ENCODE peak calls at places on chromosomes 6 and 20, in five cellular contexts. I is A549, O is GM12878, N is K562, U is HepG2. M is an unnamed sample.

GRCh38 chr6:36599791-36600209 is 5.6 kb downstream of the SRSF3 start:
- DNase-seq in O (no peak), N (peak), I (peak), U (no peak), M (peak)

GRCh38 chr6:33838979-33839378 is 35.2 kb upstream of the MLN start:
- DNase-seq in U (no peak), N (no peak), O (no peak), I (no peak), M (peak)

GRCh38 chr6:43016935-43017334 is 2.9 kb downstream of the KLHDC3 start:
- DNase-seq in O (no peak), I (no peak), N (no peak), U (no peak), M (no peak)

GRCh38 chr20:58661298-58662141 is 10.4 kb downstream of the STX16 start:
- DNase-seq in N (no peak), I (no peak), O (no peak), U (no peak), M (no peak)

GRCh38 chr6:46376562-46376969 is 114.7 kb downstream of the RCAN2 start:
- DNase-seq in O (peak), I (no peak), U (no peak), N (no peak), M (peak)

GRCh38 chr20:64069614-64070243 is 6.7 kb downstream of the TCEA2 start:
- DNase-seq in N (peak), O (no peak), I (no peak), U (peak), M (peak)

GRCh38 chr6:138622967-138623366 is 123.7 kb upstream of the NHSL1 start:
- DNase-seq in U (no peak), N (no peak), I (peak), O (no peak), M (no peak)

GRCh38 chr6:157595768-157596167 is 214.8 kb downstream of the ZDHHC14 start:
- DNase-seq in N (no peak), O (no peak), I (no peak), U (no peak), M (no peak)

GRCh38 chr6:137673603-137674002 is 179.4 kb upstream of the OLIG3 start:
- DNase-seq in I (no peak), N (no peak), U (no peak), O (no peak), M (no peak)

GRCh38 chr6:35590622-35591066 is 77.9 kb upstream of the TULP1 start:
- DNase-seq in I (no peak), U (no peak), O (no peak), N (no peak), M (no peak)

GRCh38 chr6:81997091-81997926 is 244.8 kb upstream of the TENT5A start:
- DNase-seq in I (no peak), O (peak), N (no peak), U (no peak), M (peak)

GRCh38 chr6:44005507-44005903 is 121.7 kb downstream of the MRPL14 start:
- DNase-seq in I (no peak), O (no peak), U (no peak), N (no peak), M (no peak)

GRCh38 chr6:90168693-90169131 is 127.9 kb downstream of the BACH2 start:
- DNase-seq in N (no peak), I (no peak), U (no peak), O (no peak), M (no peak)

GRCh38 chr20:45506927-45507820 is 8.2 kb downstream of the SPINT3 start:
- DNase-seq in I (no peak), N (no peak), U (no peak), O (peak), M (no peak)

GRCh38 chr20:63023836-63024571 is 17.2 kb upstream of the BHLHE23 start:
- DNase-seq in U (no peak), N (no peak), O (no peak), I (no peak), M (no peak)

GRCh38 chr6:147868493-147869222 is 360.2 kb downstream of the SAMD5 start:
- DNase-seq in N (no peak), I (no peak), O (no peak), U (no peak), M (no peak)

GRCh38 chr20:20410678-20411077 is 42.8 kb downstream of the INSM1 start:
- DNase-seq in I (no peak), U (no peak), N (no peak), O (no peak), M (no peak)

GRCh38 chr20:13291167-13291566 is 70.1 kb downstream of the ISM1 start:
- DNase-seq in U (no peak), O (no peak), N (no peak), I (no peak), M (no peak)

GRCh38 chr6:166253277-166254229 is 54.6 kb downstream of the PRR18 start:
- DNase-seq in N (no peak), I (no peak), U (no peak), O (no peak), M (peak)

GRCh38 chr6:89509719-89510339 is 76.9 kb downstream of the ANKRD6 start:
- DNase-seq in U (peak), O (no peak), N (peak), I (no peak), M (no peak)

GRCh38 chr20:54037525-54037924 is 32.9 kb downstream of the BCAS1 start:
- DNase-seq in U (no peak), I (no peak), O (no peak), N (no peak), M (no peak)

GRCh38 chr6:125952764-125953501 is 3.6 kb upstream of the HINT3 start:
- DNase-seq in I (peak), N (no peak), O (no peak), U (peak), M (peak)

GRCh38 chr20:4507288-4507719 is 214.4 kb upstream of the PRND start:
- DNase-seq in O (no peak), N (no peak), U (no peak), I (peak), M (no peak)

GRCh38 chr6:27556406-27556805 is 83.5 kb upstream of the ZNF184 start:
- DNase-seq in O (no peak), N (no peak), U (no peak), I (no peak), M (no peak)

GRCh38 chr6:35727206-35727934 is 9.5 kb upstream of the ARMC12 start:
- DNase-seq in I (peak), N (peak), O (no peak), U (peak), M (peak)

GRCh38 chr20:48008850-48009535 is 223.7 kb upstream of the SULF2 start:
- DNase-seq in U (no peak), N (no peak), I (no peak), O (no peak), M (no peak)

GRCh38 chr20:19121463-19121862 is 91.0 kb upstream of the SLC24A3 start:
- DNase-seq in I (no peak), N (no peak), O (no peak), U (no peak), M (peak)

GRCh38 chr6:16333580-16333979 is 95.2 kb downstream of the GMPR start:
- DNase-seq in U (no peak), I (peak), N (no peak), O (no peak), M (no peak)

GRCh38 chr6:21257125-21257524 is 336.4 kb upstream of the SOX4 start:
- DNase-seq in U (no peak), O (no peak), N (no peak), I (no peak), M (no peak)

GRCh38 chr20:10927011-10927583 is 253.3 kb upstream of the JAG1 start:
- DNase-seq in O (no peak), N (no peak), U (no peak), I (no peak), M (no peak)

GRCh38 chr20:542777-543368 is 717 bp downstream of the CSNK2A1 start:
- DNase-seq in I (peak), N (no peak), U (no peak), O (no peak), M (peak)

GRCh38 chr6:118171852-118172251 is 264.8 kb downstream of the SLC35F1 start:
- DNase-seq in I (no peak), U (no peak), O (no peak), N (no peak), M (no peak)

GRCh38 chr6:5054427-5054873 is 30.7 kb upstream of the PPP1R3G start:
- DNase-seq in U (no peak), O (no peak), N (no peak), I (no peak), M (no peak)

GRCh38 chr6:141421378-141421777 is 711.3 kb upstream of the GJE1 start:
- DNase-seq in U (no peak), N (no peak), I (peak), O (no peak), M (no peak)

GRCh38 chr6:123806561-123806960 is 2.9 kb downstream of the NKAIN2 start:
- DNase-seq in U (no peak), N (no peak), I (no peak), O (no peak), M (no peak)

GRCh38 chr6:127119361-127120108 is 1.1 kb downstream of the RSPO3 start:
- DNase-seq in N (no peak), U (no peak), O (no peak), I (no peak), M (peak)

GRCh38 chr6:119346914-119347313 is 2.6 kb downstream of the MAN1A1 start:
- DNase-seq in N (no peak), I (no peak), U (no peak), O (no peak), M (no peak)

GRCh38 chr20:50284811-50285375 is 94.3 kb downstream of the CEBPB start:
- DNase-seq in I (no peak), O (no peak), U (no peak), N (no peak), M (no peak)

GRCh38 chr20:33277471-33278441 is 5.3 kb upstream of the BPIFB1 start:
- DNase-seq in U (peak), I (peak), O (no peak), N (no peak), M (no peak)

GRCh38 chr20:57609842-57610167 is 10.4 kb downstream of the ZBP1 start:
- DNase-seq in O (no peak), I (no peak), U (no peak), N (no peak), M (no peak)

GRCh38 chr20:57610261-57610952 is 9.8 kb downstream of the ZBP1 start:
- DNase-seq in I (no peak), N (no peak), O (no peak), U (no peak), M (no peak)

GRCh38 chr20:57611605-57612311 is 8.5 kb downstream of the ZBP1 start:
- DNase-seq in U (no peak), O (no peak), N (no peak), I (no peak), M (no peak)

GRCh38 chr20:57608516-57608915 is 11.7 kb downstream of the ZBP1 start:
- DNase-seq in U (no peak), N (no peak), I (no peak), O (no peak), M (no peak)

DNA sequence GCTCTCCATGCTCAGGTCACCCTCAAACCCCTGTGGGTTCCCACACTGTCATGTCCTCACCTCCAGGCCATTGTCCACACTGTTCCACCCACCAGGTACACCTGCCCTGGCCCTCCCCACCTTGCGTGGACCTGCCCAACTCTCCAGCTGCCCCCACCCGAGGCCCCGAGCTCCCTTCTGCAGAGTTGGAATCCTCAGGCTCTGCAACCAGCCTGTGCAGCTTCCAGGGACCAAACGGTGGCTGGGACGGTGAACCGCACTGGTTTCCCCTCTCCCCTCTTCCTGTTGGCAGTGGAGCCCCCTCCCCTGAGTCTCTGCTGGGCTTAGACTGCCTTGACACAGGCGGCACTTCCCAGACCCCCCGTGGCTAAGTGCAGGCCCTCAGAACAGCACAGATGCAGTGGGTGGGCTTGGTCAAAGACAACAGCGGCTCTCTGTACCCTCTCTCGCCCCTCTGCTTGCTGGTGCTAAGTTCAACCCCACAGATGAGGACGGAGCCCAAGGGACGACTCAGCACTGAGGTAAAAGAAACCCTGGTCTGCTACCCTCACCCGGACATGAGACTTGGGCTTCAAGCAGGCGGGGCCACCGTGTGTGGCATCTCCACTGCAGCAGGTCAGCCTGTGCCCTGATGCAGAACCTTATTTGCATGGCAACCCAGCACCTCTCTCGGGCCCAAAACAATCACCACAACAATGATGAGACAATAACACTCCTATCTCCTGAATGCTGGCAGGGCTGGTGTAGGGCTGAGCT is 11.0 kb downstream of the ZBP1 start:
- DNase-seq in I (no peak), N (no peak), O (no peak), U (no peak), M (no peak)
- TF ChIP-seq MAX in I (no peak), N (no peak), O (no peak), U (no peak), M (no peak)

GRCh38 chr6:113642714-113643442 is 214.3 kb upstream of the MARCKS start:
- DNase-seq in U (peak), I (peak), O (no peak), N (peak), M (no peak)
- TF ChIP-seq MYC in U (peak), I (no peak), O (no peak), N (no peak), M (no peak)

GRCh38 chr6:160767647-160768019 is 65.6 kb downstream of the PLG start:
- DNase-seq in N (no peak), U (no peak), O (no peak), I (no peak), M (no peak)
- H3K4me3 ChIP-seq in N (no peak), U (no peak), O (no peak), I (peak), M (no peak)

GRCh38 chr6:150478651-150479498 is 110.1 kb downstream of the IYD start:
- DNase-seq in I (no peak), O (no peak), N (no peak), U (no peak), M (no peak)
- TF ChIP-seq MAX in I (no peak), O (no peak), N (no peak), U (no peak), M (no peak)

GRCh38 chr6:136158971-136159370 is 91.1 kb downstream of the MTFR2 start:
- DNase-seq in N (no peak), I (no peak), O (no peak), U (no peak), M (no peak)

GRCh38 chr6:136163260-136163659 is 86.9 kb downstream of the MTFR2 start:
- DNase-seq in N (no peak), U (no peak), I (no peak), O (no peak), M (no peak)

GRCh38 chr6:136158398-136158797 is 91.7 kb downstream of the MTFR2 start:
- DNase-seq in N (no peak), I (no peak), O (no peak), U (no peak), M (no peak)

GRCh38 chr6:136160255-136160654 is 89.9 kb downstream of the MTFR2 start:
- DNase-seq in I (no peak), U (no peak), N (no peak), O (no peak), M (no peak)

GRCh38 chr6:136161950-136162349 is 88.2 kb downstream of the MTFR2 start:
- DNase-seq in U (no peak), N (no peak), I (no peak), O (no peak), M (no peak)
- TF ChIP-seq MYC in U (no peak), N (no peak), I (no peak), O (no peak), M (no peak)

GRCh38 chr6:41455818-41456217 is 90.4 kb upstream of the FOXP4 start:
- DNase-seq in U (no peak), O (no peak), I (no peak), N (no peak), M (no peak)
- H3K4me3 ChIP-seq in U (no peak), O (no peak), I (no peak), N (no peak), M (no peak)

GRCh38 chr6:80163754-80164187 is 57.3 kb downstream of the BCKDHB start:
- DNase-seq in I (peak), U (peak), N (no peak), O (peak), M (peak)
- TF ChIP-seq MAX in I (no peak), U (no peak), N (no peak), O (no peak), M (no peak)

GRCh38 chr6:87907521-87907920 is 140.1 kb upstream of the SPACA1 start:
- DNase-seq in O (peak), N (no peak), U (no peak), I (no peak), M (peak)
- TF ChIP-seq MYC in O (no peak), N (no peak), U (no peak), I (no peak), M (peak)

DNA sequence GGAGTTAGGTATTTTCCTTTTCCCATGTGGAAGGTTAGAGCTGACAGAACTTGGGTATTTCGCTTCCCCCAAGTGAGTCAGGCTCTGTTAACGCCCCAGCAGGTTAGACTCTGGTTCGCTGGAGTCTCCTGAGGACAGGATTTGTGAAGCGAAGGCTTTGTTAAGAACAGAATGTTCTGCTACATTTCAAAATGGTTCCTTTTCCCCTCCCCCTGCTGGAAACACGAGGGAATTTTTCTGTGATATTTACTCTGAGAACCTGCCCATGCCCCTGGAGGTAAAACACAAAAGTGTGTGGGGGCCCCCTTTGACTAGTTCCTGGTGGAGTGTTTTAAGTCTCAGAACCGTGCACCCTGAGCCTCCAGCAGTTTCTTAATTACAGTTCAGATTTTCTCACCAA is 731.4 kb upstream of the CITED2 start:
- DNase-seq in U (peak), O (no peak), N (peak), I (peak), M (peak)
- H3K4me3 ChIP-seq in U (peak), O (no peak), N (no peak), I (no peak), M (no peak)